ENCODE peak calls at places on chromosomes 12 and 14, in six cellular contexts. Y, N, C, X, Q and L are unnamed samples.

GRCh38 chr12:79058342-79058741 is 193.8 kb downstream of the SYT1 start:
- DNase-seq in Y (no peak), N (no peak), C (no peak), X (no peak), Q (no peak), L (no peak)

GRCh38 chr12:5889381-5890047 is 55.5 kb downstream of the ANO2 start:
- DNase-seq in Y (no peak), N (no peak), C (no peak), X (no peak), Q (no peak), L (no peak)

GRCh38 chr14:77498984-77499527 is 440 bp upstream of the ISM2 start:
- DNase-seq in Y (no peak), N (no peak), C (no peak), X (no peak), Q (peak; percentile 26), L (no peak)

GRCh38 chr12:69570000-69570516 is 15.2 kb upstream of the CCT2 start:
- DNase-seq in Y (no peak), N (no peak), C (no peak), X (no peak), Q (no peak), L (peak; percentile 57)

GRCh38 chr12:1204581-1205121 is 213.6 kb downstream of the ERC1 start:
- DNase-seq in Y (peak; percentile 30), N (no peak), C (no peak), X (no peak), Q (peak; percentile 55), L (no peak)

GRCh38 chr14:74955229-74955999 is at the start of gene PGF:
- DNase-seq in Y (peak; percentile 28), N (peak; percentile 60), C (no peak), X (no peak), Q (peak; percentile 40), L (no peak)

GRCh38 chr12:90543393-90543792 is 411.6 kb downstream of the CCER1 start:
- DNase-seq in Y (no peak), N (no peak), C (no peak), X (no peak), Q (no peak), L (no peak)

GRCh38 chr14:55129428-55130193 is 559 bp downstream of the LGALS3 start:
- DNase-seq in Y (peak; percentile 38), N (peak; percentile 65), C (no peak), X (peak; percentile 87), Q (peak; percentile 76), L (peak; percentile 45)

GRCh38 chr14:54410215-54410614 is 13.4 kb downstream of the CDKN3 start:
- DNase-seq in Y (no peak), N (no peak), C (no peak), X (no peak), Q (no peak), L (no peak)

GRCh38 chr14:82755923-82756322 is 1222.3 kb upstream of the SEL1L start:
- DNase-seq in Y (no peak), N (no peak), C (no peak), X (no peak), Q (no peak), L (no peak)

GRCh38 chr12:21483531-21483930 is 17.9 kb downstream of the RECQL start:
- DNase-seq in Y (no peak), N (no peak), C (no peak), X (no peak), Q (no peak), L (no peak)

GRCh38 chr14:100140452-100141132 is 18.9 kb downstream of the DEGS2 start:
- DNase-seq in Y (no peak), N (no peak), C (no peak), X (no peak), Q (no peak), L (no peak)

GRCh38 chr14:55502746-55503284 is 62.4 kb upstream of the TBPL2 start:
- DNase-seq in Y (no peak), N (no peak), C (no peak), X (no peak), Q (no peak), L (no peak)

GRCh38 chr12:106519587-106519986 is 63.2 kb upstream of the RFX4 start:
- DNase-seq in Y (no peak), N (no peak), C (no peak), X (no peak), Q (no peak), L (no peak)